ENCODE peak calls at places on chromosomes 5 and 9, in nine cellular contexts. V, L, T, C, O, I, N, Q and B are unnamed samples.

GRCh38 chr5:147037517-147038205 is 159.1 kb upstream of the PPP2R2B start:
- DNase-seq in I (no peak), N (no peak), Q (no peak), T (no peak), L (peak; percentile 93), V (no peak), O (no peak), C (no peak), B (no peak)

GRCh38 chr9:126613656-126614055 is at the start of gene LMX1B:
- DNase-seq in N (no peak), Q (peak; percentile 54), I (peak; percentile 88), O (no peak), T (peak; percentile 67), V (no peak), L (peak; percentile 31), C (peak; percentile 72), B (no peak)

GRCh38 chr5:151214614-151215545 is 9.0 kb downstream of the CCDC69 start:
- DNase-seq in Q (no peak), I (no peak), O (peak; percentile 64), C (no peak), T (no peak), L (no peak), N (no peak), V (peak; percentile 94), B (peak; percentile 80)

GRCh38 chr5:72137826-72138409 is 30.6 kb downstream of the MAP1B start:
- DNase-seq in L (no peak), T (no peak), N (no peak), C (no peak), Q (no peak), I (no peak), V (no peak), O (no peak), B (no peak)

GRCh38 chr5:154783774-154784460 is 28.7 kb downstream of the LARP1 start:
- DNase-seq in Q (no peak), V (no peak), C (no peak), I (no peak), N (no peak), O (no peak), L (peak; percentile 61), T (peak; percentile 44), B (no peak)

GRCh38 chr5:80554646-80555045 is 15.4 kb downstream of the ANKRD34B start:
- DNase-seq in L (no peak), T (no peak), O (no peak), C (peak; percentile 60), I (no peak), V (no peak), N (no peak), Q (no peak), B (no peak)

GRCh38 chr9:91033802-91034201 is 232.2 kb downstream of the SYK start:
- DNase-seq in N (no peak), I (peak; percentile 48), L (no peak), C (peak; percentile 72), T (no peak), V (peak; percentile 86), Q (peak; percentile 23), O (no peak), B (peak; percentile 63)

GRCh38 chr9:137745541-137745991 is 126.8 kb downstream of the EHMT1 start:
- DNase-seq in L (peak; percentile 56), O (no peak), V (peak; percentile 93), C (peak; percentile 50), I (no peak), Q (no peak), T (no peak), N (no peak), B (no peak)

GRCh38 chr5:136034976-136035375 is 6.2 kb downstream of the TGFBI start:
- DNase-seq in O (no peak), I (no peak), Q (no peak), N (no peak), L (no peak), C (no peak), V (peak; percentile 28), T (peak; percentile 61), B (no peak)

GRCh38 chr9:87713278-87713989 is 12.5 kb upstream of the CTSL start:
- DNase-seq in V (no peak), I (no peak), O (peak; percentile 95), L (peak; percentile 98), N (no peak), C (no peak), T (peak; percentile 92), Q (peak; percentile 57), B (peak; percentile 57)

GRCh38 chr5:143010335-143010734 is 240.2 kb downstream of the ARHGAP26 start:
- DNase-seq in N (no peak), C (no peak), Q (no peak), O (no peak), V (no peak), L (peak; percentile 42), I (no peak), T (no peak), B (no peak)

GRCh38 chr5:146290318-146290717 is 48.3 kb upstream of the POU4F3 start:
- DNase-seq in N (no peak), C (no peak), T (no peak), O (no peak), L (peak; percentile 10), V (no peak), Q (no peak), I (no peak), B (no peak)

GRCh38 chr9:100852088-100852487 is 176.4 kb upstream of the PLPPR1 start:
- DNase-seq in I (peak; percentile 5), O (no peak), T (no peak), C (no peak), V (no peak), Q (no peak), L (no peak), N (no peak), B (no peak)

GRCh38 chr5:130706696-130707095 is 458.4 kb downstream of the HINT1 start:
- DNase-seq in Q (no peak), N (no peak), T (no peak), O (no peak), V (no peak), C (no peak), L (peak; percentile 10), I (no peak), B (no peak)

GRCh38 chr9:98291775-98292174 is 36.3 kb upstream of the TBC1D2 start:
- DNase-seq in O (no peak), V (no peak), Q (no peak), T (no peak), N (no peak), C (no peak), L (no peak), I (no peak), B (peak; percentile 3)

GRCh38 chr5:78638423-78638822 is 10.1 kb downstream of the LHFPL2 start:
- DNase-seq in N (no peak), L (peak; percentile 97), I (peak; percentile 45), V (no peak), Q (peak; percentile 85), C (no peak), O (peak; percentile 81), T (peak; percentile 58), B (peak; percentile 71)

GRCh38 chr9:70902171-70902570 is 219.2 kb downstream of the TRPM3 start:
- DNase-seq in N (no peak), O (no peak), T (no peak), Q (no peak), C (no peak), I (no peak), L (peak; percentile 49), V (no peak), B (no peak)

GRCh38 chr5:478355-478981 is 35.5 kb downstream of the EXOC3 start:
- DNase-seq in C (no peak), T (no peak), V (no peak), Q (no peak), O (no peak), N (no peak), I (no peak), L (no peak), B (no peak)

GRCh38 chr9:120924698-120925534 is 1.7 kb downstream of the TRAF1 start:
- DNase-seq in L (peak; percentile 24), T (no peak), N (no peak), I (no peak), O (no peak), C (no peak), Q (no peak), V (peak; percentile 69), B (no peak)
- H3K4me1 ChIP-seq in L (peaks cover 11% of the 10 kb centered on the region), T (peaks cover 7% of the 10 kb centered on the region), N (peaks cover 8% of the 10 kb centered on the region), I (peaks cover 4% of the 10 kb centered on the region), O (peaks cover 73% of the 10 kb centered on the region), C (peaks cover 7% of the 10 kb centered on the region), Q (no peaks in the 10 kb centered on the region), V (peaks cover 41% of the 10 kb centered on the region), B (no peaks in the 10 kb centered on the region)

DNA sequence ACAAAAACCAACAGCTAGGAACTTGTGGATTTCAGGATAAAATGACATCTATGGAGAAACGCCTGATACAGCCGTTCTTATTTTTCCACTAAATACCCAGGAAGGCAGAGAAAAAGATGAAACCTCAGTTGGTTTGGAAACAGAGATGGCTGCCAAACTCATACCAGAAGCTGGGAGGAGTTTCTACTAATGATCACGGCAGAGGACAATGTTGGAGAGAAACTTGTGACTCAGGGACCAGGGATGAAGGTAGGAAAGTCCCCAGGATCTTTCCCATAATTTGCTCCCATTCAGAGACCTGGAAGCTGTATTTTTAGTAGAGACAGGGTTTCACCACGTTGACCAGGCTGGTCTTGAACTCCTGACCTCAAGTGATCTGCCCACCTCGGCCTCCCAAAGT is 187.1 kb upstream of the IER5L start:
- DNase-seq in C (no peak), N (no peak), V (no peak), Q (no peak), I (no peak), O (no peak), T (no peak), L (peak; percentile 41), B (no peak)
- TF ChIP-seq CTCF in C (no peak), N (no peak), V (no peak), Q (no peak), I (no peak), O (no peak), T (no peak), L (no peak), B (no peak)

GRCh38 chr9:19512432-19512831 is 103.6 kb downstream of the ACER2 start:
- DNase-seq in C (no peak), V (no peak), O (no peak), L (no peak), I (no peak), Q (no peak), T (no peak), N (no peak), B (no peak)
- H3K4me1 ChIP-seq in C (no peaks in the 10 kb centered on the region), V (no peaks in the 10 kb centered on the region), O (no peaks in the 10 kb centered on the region), L (no peaks in the 10 kb centered on the region), I (no peaks in the 10 kb centered on the region), Q (no peaks in the 10 kb centered on the region), T (no peaks in the 10 kb centered on the region), N (no peaks in the 10 kb centered on the region), B (no peaks in the 10 kb centered on the region)

GRCh38 chr9:37999501-38000189 is 69.4 kb downstream of the SHB start:
- DNase-seq in T (no peak), Q (no peak), O (no peak), V (no peak), I (peak; percentile 37), C (no peak), N (no peak), L (peak; percentile 60), B (no peak)
- TF ChIP-seq CTCF in T (no peak), Q (no peak), O (no peak), V (no peak), I (no peak), C (no peak), N (no peak), L (no peak), B (no peak)